ENCODE peak calls at places on chromosome X, in eight cellular contexts. A, U, Q, F, D, G, P and K are unnamed samples. For H3K27me3, the result is how much of the 10 kb centered on the place peaks cover.

GRCh38 chrX:37726346-37726745 is 40.8 kb downstream of the XK start:
- DNase-seq in P (no peak), A (no peak), G (no peak), Q (no peak), D (no peak), U (no peak), F (no peak), K (no peak)

GRCh38 chrX:134624046-134624430 is 34.2 kb downstream of the PLAC1 start:
- DNase-seq in F (no peak), Q (no peak), P (no peak), D (no peak), A (no peak), U (no peak), G (peak), K (no peak)

GRCh38 chrX:77493677-77494553 is 46.7 kb downstream of the FGF16 start:
- DNase-seq in Q (no peak), D (no peak), G (peak), P (peak), F (no peak), U (no peak), A (no peak), K (no peak)

GRCh38 chrX:1592128-1592862 is 891 bp downstream of the AKAP17A start:
- DNase-seq in A (peak), U (no peak), D (no peak), G (peak), Q (peak), F (no peak), P (peak), K (no peak)

GRCh38 chrX:9336501-9336900 is 128.4 kb upstream of the TBL1X start:
- DNase-seq in U (no peak), A (no peak), P (no peak), Q (no peak), D (no peak), F (no peak), G (no peak), K (no peak)

GRCh38 chrX:39928704-39929439 is 168.9 kb downstream of the BCOR start:
- DNase-seq in Q (no peak), D (peak), A (no peak), P (no peak), G (no peak), U (no peak), F (no peak), K (no peak)

GRCh38 chrX:140034916-140035315 is 69.6 kb upstream of the CXorf66 start:
- DNase-seq in G (no peak), P (peak), A (no peak), F (no peak), D (no peak), Q (no peak), U (no peak), K (no peak)

GRCh38 chrX:35380808-35381700 is 417.1 kb upstream of the MAGEB16 start:
- DNase-seq in F (no peak), P (peak), A (no peak), U (no peak), G (no peak), Q (no peak), D (no peak), K (no peak)

GRCh38 chrX:153854702-153855101 is 24.4 kb upstream of the PDZD4 start:
- DNase-seq in U (no peak), Q (no peak), G (no peak), D (no peak), P (no peak), A (no peak), F (no peak), K (no peak)

GRCh38 chrX:107574711-107575110 is 53.6 kb upstream of the PRPS1 start:
- DNase-seq in F (no peak), Q (no peak), G (peak), D (no peak), A (no peak), U (no peak), P (no peak), K (no peak)

GRCh38 chrX:42119076-42119475 is 195.7 kb upstream of the CASK start:
- DNase-seq in Q (no peak), D (no peak), G (peak), A (no peak), P (no peak), U (peak), F (no peak), K (no peak)

GRCh38 chrX:65581661-65582339 is 47.2 kb upstream of the LAS1L start:
- DNase-seq in F (peak), A (peak), U (peak), P (peak), G (peak), D (no peak), Q (no peak), K (no peak)

GRCh38 chrX:85113746-85114145 is 110.1 kb downstream of the APOOL start:
- DNase-seq in A (no peak), G (no peak), F (no peak), P (no peak), U (no peak), D (no peak), Q (no peak), K (no peak)

GRCh38 chrX:106415276-106415895 is 196.4 kb upstream of the RADX start:
- DNase-seq in D (no peak), U (peak), G (no peak), F (no peak), P (peak), Q (no peak), A (no peak), K (no peak)

GRCh38 chrX:150456466-150456865 is 93.3 kb downstream of the MAMLD1 start:
- DNase-seq in D (no peak), A (no peak), F (no peak), P (no peak), Q (no peak), G (no peak), U (no peak), K (no peak)

GRCh38 chrX:46294234-46294633 is 251.0 kb downstream of the ZNF674 start:
- DNase-seq in F (no peak), D (no peak), U (no peak), G (peak), Q (no peak), A (no peak), P (no peak), K (peak)

GRCh38 chrX:38717871-38718270 is 83.4 kb upstream of the MID1IP1 start:
- DNase-seq in P (peak), D (no peak), A (no peak), Q (no peak), U (peak), G (no peak), F (no peak), K (no peak)

GRCh38 chrX:4238916-4239315 is 525.5 kb upstream of the PRKX start:
- DNase-seq in D (no peak), A (no peak), U (no peak), G (no peak), Q (no peak), P (no peak), F (no peak), K (no peak)

GRCh38 chrX:119008122-119008744 is 33.8 kb downstream of the LONRF3 start:
- DNase-seq in Q (no peak), D (no peak), P (peak), G (no peak), A (no peak), F (no peak), U (no peak), K (no peak)

GRCh38 chrX:133335027-133335426 is 80.3 kb downstream of the GPC4 start:
- DNase-seq in D (no peak), U (no peak), F (no peak), A (no peak), P (peak), G (no peak), Q (no peak), K (no peak)

GRCh38 chrX:47577424-47577823 is 4.8 kb upstream of the TIMP1 start:
- DNase-seq in A (no peak), P (no peak), U (no peak), D (no peak), F (no peak), Q (no peak), G (no peak), K (no peak)

GRCh38 chrX:9912341-9912740 is 54.8 kb upstream of the CLDN34 start:
- DNase-seq in U (no peak), F (no peak), P (peak), Q (no peak), A (no peak), D (no peak), G (peak), K (no peak)

GRCh38 chrX:109740076-109740809 is 7.2 kb upstream of the ACSL4 start:
- DNase-seq in A (no peak), Q (no peak), D (no peak), P (no peak), G (no peak), U (no peak), F (no peak), K (no peak)

GRCh38 chrX:109818921-109819320 is 85.9 kb upstream of the ACSL4 start:
- DNase-seq in F (no peak), Q (no peak), P (no peak), A (no peak), U (no peak), D (no peak), G (peak), K (no peak)

GRCh38 chrX:31423575-31424284 is 351.9 kb upstream of the FTHL17 start:
- DNase-seq in F (no peak), D (no peak), U (no peak), A (no peak), P (peak), Q (no peak), G (peak), K (peak)

GRCh38 chrX:153032397-153033118 is 23.7 kb upstream of the PNMA3 start:
- DNase-seq in Q (peak), D (peak), U (peak), A (peak), G (no peak), F (peak), P (peak), K (no peak)

GRCh38 chrX:46575586-46575985 is 2.0 kb downstream of the CHST7 start:
- DNase-seq in P (no peak), U (no peak), G (no peak), D (no peak), A (no peak), Q (no peak), F (no peak), K (no peak)

GRCh38 chrX:80335062-80335830 is 85.0 kb upstream of the TENT5D start:
- DNase-seq in A (no peak), Q (peak), G (no peak), D (peak), F (peak), U (no peak), P (peak), K (no peak)

GRCh38 chrX:19628006-19628575 is 112.8 kb upstream of the MAP3K15 start:
- DNase-seq in D (no peak), P (no peak), G (peak), A (no peak), F (no peak), U (no peak), Q (no peak), K (no peak)

GRCh38 chrX:1537031-1537715 is at the start of gene P2RY8:
- DNase-seq in Q (no peak), A (no peak), D (peak), G (no peak), F (peak), P (no peak), U (no peak), K (peak)

GRCh38 chrX:123704781-123705180 is 28.1 kb downstream of the THOC2 start:
- DNase-seq in F (no peak), U (no peak), Q (no peak), P (no peak), A (no peak), D (no peak), G (no peak), K (no peak)

GRCh38 chrX:120291211-120291610 is 20.1 kb downstream of the TMEM255A start:
- DNase-seq in Q (no peak), U (no peak), G (no peak), A (no peak), P (no peak), F (no peak), D (no peak), K (no peak)

GRCh38 chrX:129791961-129792570 is 12.3 kb downstream of the SASH3 start:
- DNase-seq in Q (no peak), A (no peak), P (no peak), G (no peak), U (no peak), F (peak), D (no peak), K (no peak)

GRCh38 chrX:103362504-103362903 is 6.2 kb downstream of the TCEAL9 start:
- DNase-seq in D (no peak), P (peak), F (no peak), Q (no peak), G (peak), A (no peak), U (no peak), K (no peak)

GRCh38 chrX:41386222-41386990 is 52.4 kb downstream of the DDX3X start:
- DNase-seq in G (peak), P (no peak), U (no peak), A (no peak), F (no peak), D (no peak), Q (no peak), K (no peak)

DNA sequence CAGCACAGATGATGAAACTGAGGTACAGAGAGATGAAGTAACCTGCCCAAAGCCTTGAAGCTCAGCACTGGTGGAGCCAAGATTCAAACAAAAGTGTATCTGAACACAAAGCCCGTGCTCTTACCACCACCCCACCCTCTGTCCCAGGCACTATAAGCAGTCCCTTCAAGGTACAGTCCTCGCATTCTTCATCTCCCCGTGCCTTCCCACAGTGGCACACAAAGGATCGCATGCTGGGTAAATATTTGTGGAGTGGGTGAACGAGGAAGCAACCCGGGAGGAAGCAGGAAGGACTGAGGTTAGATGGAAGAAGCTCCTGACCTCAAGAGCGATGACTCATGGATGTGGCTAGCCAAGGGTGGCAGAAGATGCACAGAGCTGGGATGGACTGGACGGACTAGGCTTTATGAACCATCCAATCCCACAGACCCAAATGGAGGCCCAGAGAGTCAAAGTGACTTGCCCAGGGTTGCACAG is 18.4 kb downstream of the IQSEC2 start:
- DNase-seq in Q (no peak), U (peak), P (no peak), G (peak), D (no peak), F (no peak), A (no peak), K (no peak)
- H3K4me3 ChIP-seq in Q (no peak), U (peak), P (no peak), G (no peak), D (no peak), F (no peak), A (no peak), K (no peak)

DNA sequence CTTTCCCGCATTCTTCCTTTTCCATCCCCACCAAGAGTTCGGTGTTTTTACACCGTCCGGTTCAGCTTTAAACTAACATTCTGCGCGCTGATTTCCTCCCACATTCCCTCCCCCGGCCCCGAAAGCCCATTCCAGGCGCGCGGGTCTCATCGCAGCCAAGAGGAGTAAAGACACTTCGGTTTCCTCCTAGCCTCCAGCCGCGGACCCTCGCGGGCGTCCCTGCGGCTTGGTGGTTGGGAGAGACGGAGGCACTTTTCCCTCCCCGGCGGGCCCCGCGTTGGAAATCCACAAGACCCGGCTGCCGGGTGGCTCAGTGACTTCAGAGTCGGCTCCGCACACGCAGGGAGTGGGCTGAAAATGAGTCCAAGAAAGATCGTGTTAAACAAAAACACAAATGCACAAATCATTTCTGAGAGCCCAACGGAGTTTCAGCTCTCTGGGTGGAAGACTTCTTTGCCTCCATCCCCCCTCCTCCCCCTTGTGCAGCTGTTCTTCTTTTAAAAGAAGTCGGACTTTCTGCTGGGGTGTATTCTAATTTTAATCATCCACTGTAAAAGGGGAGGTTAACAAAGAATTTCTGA is 2.0 kb upstream of the ARX start:
- DNase-seq in U (no peak), A (no peak), G (no peak), F (no peak), Q (no peak), D (no peak), P (peak), K (no peak)
- H3K27me3 ChIP-seq in U (under half), A (half or more), G (half or more), F (half or more), Q (half or more), D (half or more), P (half or more), K (under half)

GRCh38 chrX:14712096-14712495 is 160.8 kb downstream of the FANCB start:
- DNase-seq in F (no peak), U (no peak), A (no peak), P (no peak), D (no peak), G (no peak), Q (no peak), K (no peak)
- TF ChIP-seq CTCF in F (no peak), U (peak), A (no peak), P (no peak), D (no peak), G (peak), Q (no peak), K (no peak)

DNA sequence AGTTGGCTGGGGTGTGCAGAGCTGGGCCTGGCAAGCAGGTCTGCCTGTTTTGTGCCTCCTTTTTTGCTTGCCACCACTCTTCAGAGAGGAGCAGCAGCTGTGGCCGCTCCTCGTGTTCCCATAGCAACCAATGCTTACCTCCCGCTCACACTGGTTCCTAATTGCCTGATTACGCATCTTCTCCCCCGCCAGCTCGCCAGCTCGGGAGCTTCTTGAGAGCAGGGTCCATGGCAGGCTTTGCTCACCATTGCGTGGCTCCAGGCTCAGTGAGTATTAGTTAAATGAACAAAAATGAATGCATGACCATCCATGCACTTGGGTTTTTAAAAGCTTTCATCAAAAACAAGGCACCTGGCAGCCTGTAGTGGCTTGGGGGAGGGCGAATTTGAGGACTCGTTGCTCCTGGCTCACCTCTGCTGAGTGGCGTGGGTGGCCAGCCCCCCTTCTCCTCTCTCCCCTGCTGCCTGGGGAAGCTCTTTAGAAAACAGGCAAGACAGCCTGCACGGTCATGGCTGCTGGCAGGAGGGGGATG is 14.2 kb upstream of the PJA1 start:
- DNase-seq in U (no peak), G (peak), P (peak), A (peak), D (no peak), F (no peak), Q (no peak), K (no peak)
- H3K4me3 ChIP-seq in U (no peak), G (no peak), P (no peak), A (no peak), D (no peak), F (no peak), Q (no peak), K (no peak)